ENCODE peak calls at places on chromosomes 11 and 22, in five cellular contexts. V is HepG2, H is SK-N-SH, Q is K562, F is GM12878. Z is an unnamed sample.

GRCh38 chr22:40310081-40310770 is 36.1 kb upstream of the ADSL start:
- DNase-seq in V (no peak), H (no peak), Q (no peak), F (no peak), Z (no peak)

GRCh38 chr11:125167292-125167953 is 2.9 kb downstream of the PKNOX2 start:
- DNase-seq in V (no peak), H (no peak), Q (no peak), F (no peak), Z (no peak)

GRCh38 chr22:30206964-30207363 is 39.6 kb downstream of the LIF start:
- DNase-seq in V (peak), H (peak), Q (no peak), F (no peak), Z (peak)

GRCh38 chr11:17807034-17807433 is 72.5 kb downstream of the KCNC1 start:
- DNase-seq in V (peak), H (no peak), Q (no peak), F (no peak), Z (no peak)

GRCh38 chr11:45150301-45150700 is 3.9 kb downstream of the PRDM11 start:
- DNase-seq in V (no peak), H (no peak), Q (no peak), F (no peak), Z (no peak)

GRCh38 chr11:128182844-128183243 is 404.5 kb downstream of the ETS1 start:
- DNase-seq in V (no peak), H (no peak), Q (no peak), F (no peak), Z (no peak)

GRCh38 chr11:64035581-64035980 is at the start of gene FLRT1:
- DNase-seq in V (no peak), H (peak), Q (no peak), F (no peak), Z (no peak)

GRCh38 chr11:128848815-128849455 is 18.2 kb downstream of the KCNJ1 start:
- DNase-seq in V (peak), H (peak), Q (peak), F (no peak), Z (peak)

GRCh38 chr22:27412866-27413445 is 388.6 kb downstream of the MN1 start:
- DNase-seq in V (no peak), H (no peak), Q (no peak), F (no peak), Z (no peak)

GRCh38 chr11:28963189-28963588 is 855.0 kb downstream of the METTL15 start:
- DNase-seq in V (no peak), H (no peak), Q (no peak), F (no peak), Z (no peak)

GRCh38 chr11:135023499-135023898 is 611.5 kb upstream of the B3GAT1 start:
- DNase-seq in V (no peak), H (no peak), Q (no peak), F (no peak), Z (no peak)

GRCh38 chr22:25334091-25334490 is 114.7 kb downstream of the CRYBB2 start:
- DNase-seq in V (peak), H (no peak), Q (peak), F (peak), Z (peak)

GRCh38 chr22:37281646-37282384 is 493 bp upstream of the CYTH4 start:
- DNase-seq in V (no peak), H (no peak), Q (no peak), F (no peak), Z (no peak)

GRCh38 chr11:1508986-1509385 is 22.4 kb upstream of the MOB2 start:
- DNase-seq in V (no peak), H (no peak), Q (no peak), F (no peak), Z (no peak)

GRCh38 chr22:49712195-49712791 is 115.4 kb downstream of the BRD1 start:
- DNase-seq in V (no peak), H (no peak), Q (peak), F (no peak), Z (no peak)

DNA sequence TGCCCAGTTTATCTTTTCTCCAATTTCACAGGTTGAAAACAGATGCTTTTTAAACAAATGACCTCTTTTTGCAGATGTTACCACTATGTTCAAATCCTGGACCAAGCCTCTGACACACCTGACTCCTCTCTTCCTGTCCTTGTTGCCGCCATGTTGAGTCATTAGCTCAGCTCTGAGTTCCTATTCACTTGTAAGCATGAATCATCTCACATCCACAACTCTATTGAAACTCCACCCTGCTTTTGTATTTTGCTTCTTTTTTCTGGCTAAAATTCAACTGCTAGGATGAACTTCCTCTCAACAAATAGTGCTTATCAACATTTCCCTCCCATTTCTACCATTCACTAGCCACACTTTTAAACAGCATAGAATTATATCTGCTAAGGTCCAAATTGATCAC is 4.1 kb downstream of the JOSD1 start:
- DNase-seq in V (peak), H (no peak), Q (no peak), F (no peak), Z (peak)
- TF ChIP-seq ZBTB33 in V (no peak), H (no peak), Q (no peak), F (no peak), Z (no peak)

GRCh38 chr11:88352139-88352538 is 14.6 kb upstream of the CTSC start:
- DNase-seq in V (no peak), H (no peak), Q (no peak), F (no peak), Z (no peak)
- TF ChIP-seq ZBTB33 in V (no peak), H (no peak), Q (no peak), F (no peak), Z (no peak)

DNA sequence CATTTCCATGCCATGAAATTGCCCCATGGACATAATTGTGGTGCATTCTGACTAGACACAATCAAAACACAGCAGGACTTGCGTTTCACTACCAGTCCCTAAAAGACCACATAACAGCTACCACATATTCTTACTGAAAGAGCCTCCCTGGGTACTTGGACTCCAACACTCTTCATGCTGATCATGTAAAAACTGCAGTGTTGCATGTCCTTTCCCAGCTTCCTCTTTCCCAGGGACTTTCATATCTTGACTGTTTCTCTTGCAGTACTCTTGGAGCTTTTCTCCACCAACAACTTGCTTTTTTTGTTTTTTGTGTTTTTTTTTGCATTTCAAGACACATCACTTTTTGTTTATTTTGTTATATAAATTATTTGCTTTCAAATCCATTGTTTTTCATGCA is 22.9 kb downstream of the MS4A6E start:
- DNase-seq in V (no peak), H (no peak), Q (no peak), F (no peak), Z (no peak)
- TF ChIP-seq ZBTB33 in V (no peak), H (no peak), Q (no peak), F (no peak), Z (no peak)

GRCh38 chr11:85718991-85719807 is 33.2 kb upstream of the CCDC89 start:
- DNase-seq in V (peak), H (no peak), Q (no peak), F (no peak), Z (peak)
- TF ChIP-seq ZBTB33 in V (no peak), H (peak), Q (no peak), F (no peak), Z (no peak)

GRCh38 chr22:17981497-17981896 is 42.9 kb downstream of the MICAL3 start:
- DNase-seq in V (no peak), H (no peak), Q (no peak), F (no peak), Z (no peak)
- TF ChIP-seq ZBTB33 in V (no peak), H (no peak), Q (no peak), F (no peak), Z (no peak)

GRCh38 chr11:2929880-2930704 is 872 bp upstream of the PHLDA2 start:
- DNase-seq in V (peak), H (peak), Q (peak), F (peak), Z (peak)

GRCh38 chr11:2927493-2927800 is 1.8 kb downstream of the PHLDA2 start:
- DNase-seq in V (no peak), H (no peak), Q (no peak), F (no peak), Z (no peak)

GRCh38 chr11:2929511-2929879 is 275 bp upstream of the PHLDA2 start:
- DNase-seq in V (no peak), H (peak), Q (peak), F (no peak), Z (peak)

GRCh38 chr11:2927851-2928604 is 1.2 kb downstream of the PHLDA2 start:
- DNase-seq in V (no peak), H (peak), Q (peak), F (no peak), Z (no peak)

GRCh38 chr11:2928605-2929510 is at the start of gene PHLDA2:
- DNase-seq in V (no peak), H (peak), Q (peak), F (no peak), Z (peak)
- TF ChIP-seq ZBTB33 in V (peak), H (no peak), Q (peak), F (no peak), Z (no peak)

Z was measured in HCT116.